ENCODE peak calls at places on chromosomes 6 and 20, in ten cellular contexts. X, J, U, N, R, A, O, T, F and Q are unnamed samples.

GRCh38 chr6:21831531-21832291 is 238.2 kb downstream of the SOX4 start:
- DNase-seq in X (no peak), J (no peak), U (no peak), N (no peak), R (no peak), A (no peak), O (no peak), T (no peak), F (no peak), Q (no peak)

GRCh38 chr6:90192857-90193256 is 103.8 kb downstream of the BACH2 start:
- DNase-seq in X (no peak), J (no peak), U (no peak), N (no peak), R (no peak), A (no peak), O (no peak), T (no peak), F (no peak), Q (no peak)

GRCh38 chr6:56475736-56476457 is 166.8 kb downstream of the DST start:
- DNase-seq in X (no peak), J (no peak), U (no peak), N (no peak), R (peak), A (peak), O (no peak), T (no peak), F (peak), Q (no peak)

GRCh38 chr20:46057856-46058655 is 29.0 kb downstream of the SLC12A5 start:
- DNase-seq in X (peak), J (no peak), U (peak), N (no peak), R (peak), A (peak), O (no peak), T (no peak), F (no peak), Q (peak)

GRCh38 chr6:82441047-82441770 is 77.6 kb downstream of the TPBG start:
- DNase-seq in X (no peak), J (no peak), U (no peak), N (no peak), R (no peak), A (no peak), O (no peak), T (no peak), F (no peak), Q (no peak)

GRCh38 chr20:60500038-60500701 is 541.9 kb downstream of the CDH26 start:
- DNase-seq in X (no peak), J (no peak), U (no peak), N (no peak), R (no peak), A (no peak), O (no peak), T (no peak), F (no peak), Q (peak)

GRCh38 chr6:53986165-53986720 is 125.0 kb upstream of the MLIP start:
- DNase-seq in X (no peak), J (peak), U (no peak), N (no peak), R (no peak), A (peak), O (no peak), T (no peak), F (peak), Q (no peak)

GRCh38 chr6:4470698-4471210 is 305.4 kb upstream of the CDYL start:
- DNase-seq in X (no peak), J (no peak), U (no peak), N (no peak), R (no peak), A (no peak), O (no peak), T (no peak), F (no peak), Q (no peak)

GRCh38 chr20:25072226-25072811 is 9.6 kb downstream of the VSX1 start:
- DNase-seq in X (no peak), J (no peak), U (no peak), N (no peak), R (no peak), A (no peak), O (no peak), T (no peak), F (no peak), Q (no peak)

GRCh38 chr6:26240157-26240980 is 124.6 kb upstream of the BTN3A2 start:
- DNase-seq in X (no peak), J (no peak), U (no peak), N (no peak), R (peak), A (peak), O (peak), T (peak), F (no peak), Q (no peak)

DNA sequence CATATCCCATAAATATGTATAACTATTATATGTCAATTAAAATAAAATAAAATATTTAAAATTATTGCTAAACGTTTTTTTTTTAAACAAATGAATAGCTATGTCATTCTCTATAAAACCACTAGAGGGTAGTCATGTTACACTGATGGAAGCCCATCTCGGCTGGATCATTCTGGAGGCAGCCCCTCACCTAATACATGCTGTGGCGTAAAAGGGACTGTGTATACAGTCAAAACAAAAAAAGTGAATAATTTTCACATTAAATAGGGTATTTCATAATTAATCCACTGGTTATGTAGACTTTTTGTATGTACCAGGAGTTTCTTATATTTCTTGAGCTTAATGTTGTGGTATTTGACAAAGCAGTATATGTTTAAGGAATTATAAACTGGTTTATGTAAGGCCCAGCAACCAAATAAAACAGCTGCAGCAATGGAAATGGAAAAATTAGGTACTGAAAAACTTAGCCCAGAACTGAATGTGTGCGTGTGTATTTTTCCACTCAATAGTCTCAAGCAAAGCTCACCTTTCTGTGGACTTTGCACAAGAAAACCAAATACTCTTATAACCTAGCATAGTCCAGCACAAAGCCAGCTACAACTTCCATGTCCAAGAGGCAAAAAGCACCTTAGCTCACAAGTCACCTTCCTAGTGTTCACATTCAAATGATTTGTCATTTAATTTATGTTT is 81.7 kb downstream of the COL9A1 start:
- DNase-seq in X (no peak), J (peak), U (no peak), N (peak), R (no peak), A (no peak), O (no peak), T (no peak), F (peak), Q (no peak)
- TF ChIP-seq POLR2A in X (no peak), J (no peak), U (no peak), N (no peak), R (no peak), A (no peak), O (no peak), T (no peak), F (no peak), Q (no peak)

GRCh38 chr6:37514377-37514776 is 14.7 kb upstream of the CCDC167 start:
- DNase-seq in X (no peak), J (no peak), U (no peak), N (no peak), R (no peak), A (no peak), O (no peak), T (no peak), F (no peak), Q (no peak)
- TF ChIP-seq EP300 in X (no peak), J (no peak), U (no peak), N (no peak), R (no peak), A (no peak), O (no peak), T (no peak), F (no peak), Q (no peak)

DNA sequence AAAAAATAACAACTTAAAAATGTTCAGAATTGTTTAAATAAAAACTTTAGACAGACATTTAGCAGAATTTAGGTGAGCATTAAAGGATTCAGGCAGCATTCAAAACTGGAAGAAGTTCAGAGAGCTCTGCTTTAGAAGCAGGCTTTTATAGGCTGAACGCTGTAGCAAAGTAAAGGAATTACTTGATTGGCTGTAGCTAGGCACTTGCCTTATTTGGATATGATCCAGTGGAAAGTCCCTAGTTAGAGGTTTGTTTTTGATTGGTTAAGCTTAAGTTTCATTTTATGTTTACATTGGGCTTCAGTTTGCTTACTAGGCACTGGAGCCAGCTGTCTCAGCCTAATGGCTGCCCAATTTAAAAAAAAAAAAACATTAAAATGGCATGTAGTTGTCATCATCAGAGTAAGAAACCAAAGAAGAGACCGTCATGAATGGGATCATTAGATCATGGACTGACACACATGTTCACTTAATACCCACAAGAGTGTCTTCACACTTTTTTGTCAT is 65.1 kb downstream of the CBFA2T2 start:
- DNase-seq in X (no peak), J (peak), U (no peak), N (no peak), R (no peak), A (no peak), O (no peak), T (peak), F (peak), Q (no peak)
- TF ChIP-seq POLR2A in X (no peak), J (no peak), U (no peak), N (no peak), R (no peak), A (peak), O (no peak), T (peak), F (peak), Q (no peak)

GRCh38 chr6:119865466-119866350 is 516.1 kb upstream of the MAN1A1 start:
- DNase-seq in X (no peak), J (no peak), U (no peak), N (no peak), R (no peak), A (no peak), O (no peak), T (no peak), F (no peak), Q (no peak)

GRCh38 chr6:119858901-119859300 is 509.3 kb upstream of the MAN1A1 start:
- DNase-seq in X (no peak), J (no peak), U (no peak), N (no peak), R (no peak), A (no peak), O (no peak), T (no peak), F (no peak), Q (no peak)

GRCh38 chr6:119862719-119863118 is 513.2 kb upstream of the MAN1A1 start:
- DNase-seq in X (no peak), J (no peak), U (no peak), N (no peak), R (no peak), A (no peak), O (no peak), T (no peak), F (no peak), Q (no peak)
- TF ChIP-seq EP300 in X (no peak), J (no peak), U (no peak), N (no peak), R (no peak), A (no peak), O (no peak), T (no peak), F (no peak), Q (no peak)

DNA sequence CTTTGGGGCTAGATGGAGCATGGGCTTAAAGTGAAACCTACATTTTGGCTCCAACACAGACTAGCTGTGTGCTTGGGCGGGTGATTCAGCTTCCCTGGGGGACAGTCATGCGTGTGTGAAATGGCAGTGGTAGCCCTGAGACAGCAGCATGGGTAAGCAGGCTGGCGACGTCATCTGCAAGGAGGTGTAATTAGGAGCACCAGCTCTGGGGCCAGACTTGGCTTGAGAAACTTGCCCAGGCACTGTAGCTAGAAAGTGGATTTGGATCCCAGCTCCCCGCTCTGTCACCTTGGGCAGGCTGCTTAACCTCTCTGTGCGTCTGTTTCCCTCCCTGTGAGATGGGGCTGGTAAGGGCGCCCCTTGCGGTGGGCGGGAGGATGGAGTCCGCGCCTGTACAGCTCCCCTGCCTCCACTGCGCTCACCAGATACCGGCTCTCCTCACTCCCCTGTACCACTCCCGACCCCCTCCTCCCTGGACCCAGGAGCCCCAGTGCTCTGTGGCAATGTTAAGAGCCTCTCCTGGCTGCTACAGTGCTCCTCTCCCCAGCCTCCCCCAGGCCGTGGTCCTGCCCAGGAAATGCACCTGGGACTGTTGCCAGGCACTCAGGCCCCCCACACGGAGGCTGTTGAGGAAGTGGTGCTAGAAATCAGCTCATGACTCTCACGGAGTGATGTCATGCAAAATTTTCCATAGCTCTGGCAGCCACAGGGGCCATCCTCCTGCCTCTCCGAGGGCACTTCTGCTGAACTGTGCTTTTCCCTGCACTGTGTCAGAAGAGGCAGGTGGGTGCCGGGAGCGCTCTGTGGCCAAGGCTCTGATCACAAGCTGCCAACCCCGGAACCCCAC is 44.6 kb downstream of the SYNJ2 start:
- DNase-seq in X (peak), J (peak), U (peak), N (peak), R (peak), A (peak), O (peak), T (no peak), F (peak), Q (no peak)
- TF ChIP-seq POLR2A in X (no peak), J (no peak), U (no peak), N (no peak), R (no peak), A (no peak), O (no peak), T (no peak), F (no peak), Q (no peak)

GRCh38 chr6:124076336-124077048 is 272.8 kb downstream of the NKAIN2 start:
- DNase-seq in X (no peak), J (no peak), U (no peak), N (no peak), R (no peak), A (no peak), O (no peak), T (no peak), F (no peak), Q (no peak)
- TF ChIP-seq EP300 in X (no peak), J (no peak), U (no peak), N (no peak), R (no peak), A (no peak), O (no peak), T (no peak), F (no peak), Q (no peak)

GRCh38 chr6:145752638-145753037 is 17.3 kb upstream of the EPM2A start:
- DNase-seq in X (no peak), J (no peak), U (no peak), N (no peak), R (no peak), A (no peak), O (no peak), T (no peak), F (no peak), Q (no peak)
- TF ChIP-seq POLR2A in X (no peak), J (no peak), U (no peak), N (no peak), R (no peak), A (no peak), O (no peak), T (no peak), F (no peak), Q (no peak)

GRCh38 chr6:165663736-165664552 is 903 bp upstream of the PDE10A start:
- DNase-seq in X (no peak), J (no peak), U (no peak), N (no peak), R (no peak), A (no peak), O (no peak), T (no peak), F (no peak), Q (no peak)
- TF ChIP-seq EP300 in X (no peak), J (no peak), U (no peak), N (no peak), R (no peak), A (no peak), O (no peak), T (no peak), F (no peak), Q (no peak)

GRCh38 chr6:106445508-106445878 is 85.0 kb downstream of the CRYBG1 start:
- DNase-seq in X (no peak), J (no peak), U (no peak), N (no peak), R (no peak), A (no peak), O (no peak), T (no peak), F (no peak), Q (no peak)
- TF ChIP-seq POLR2A in X (no peak), J (no peak), U (no peak), N (no peak), R (no peak), A (no peak), O (no peak), T (no peak), F (no peak), Q (no peak)

DNA sequence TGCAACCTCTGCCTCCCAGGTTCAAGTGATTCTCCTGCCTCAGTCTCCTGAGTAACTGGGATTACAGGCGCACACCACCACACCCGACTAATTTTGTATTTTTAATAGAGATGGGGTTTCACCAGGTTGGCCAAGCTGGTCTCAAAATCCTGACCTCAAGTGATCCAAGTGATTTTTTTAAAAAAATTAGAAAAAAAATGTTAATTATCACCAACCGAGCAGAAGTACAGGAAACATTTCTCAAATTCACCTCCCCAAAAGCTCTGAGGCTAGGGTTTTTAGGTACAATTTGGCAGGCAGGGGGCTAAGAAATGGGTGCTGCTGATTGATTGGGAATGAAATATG is 14.9 kb upstream of the SLC22A16 start:
- DNase-seq in X (no peak), J (no peak), U (no peak), N (no peak), R (no peak), A (no peak), O (no peak), T (no peak), F (no peak), Q (no peak)
- TF ChIP-seq EP300 in X (no peak), J (no peak), U (no peak), N (no peak), R (no peak), A (no peak), O (no peak), T (no peak), F (no peak), Q (no peak)